ENCODE peak calls at places on chromosomes 16 and 17, in ten cellular contexts. One of them, this sample, is unnamed.

GRCh38 chr17:17575360-17576251 is 15.9 kb downstream of the PEMT start:
- DNase-seq in A549: no peak
- DNase-seq in uterus: peak; percentile 54
- DNase-seq in right lobe of liver: peak; percentile 46
- DNase-seq in sigmoid colon: peak; percentile 60
- DNase-seq in brain microvascular endothelial cell: no peak
- DNase-seq in CD4-positive, alpha-beta T cell: no peak
- DNase-seq in heart left ventricle: no peak
- DNase-seq in lung: no peak
- DNase-seq in breast epithelium: no peak
- DNase-seq in this sample: no peak

GRCh38 chr17:45299311-45299710 is 17.5 kb downstream of the MAP3K14 start:
- DNase-seq in right lobe of liver: no peak
- DNase-seq in A549: no peak
- DNase-seq in heart left ventricle: peak; percentile 55
- DNase-seq in brain microvascular endothelial cell: no peak
- DNase-seq in uterus: no peak
- DNase-seq in lung: no peak
- DNase-seq in breast epithelium: no peak
- DNase-seq in CD4-positive, alpha-beta T cell: no peak
- DNase-seq in sigmoid colon: no peak
- DNase-seq in this sample: no peak

GRCh38 chr16:81779540-81780320 is 639 bp downstream of the PLCG2 start:
- DNase-seq in uterus: no peak
- DNase-seq in brain microvascular endothelial cell: no peak
- DNase-seq in right lobe of liver: peak; percentile 59
- DNase-seq in lung: peak; percentile 51
- DNase-seq in sigmoid colon: no peak
- DNase-seq in heart left ventricle: peak; percentile 43
- DNase-seq in breast epithelium: no peak
- DNase-seq in CD4-positive, alpha-beta T cell: no peak
- DNase-seq in A549: peak; percentile 48
- DNase-seq in this sample: peak; percentile 25

GRCh38 chr16:57754354-57755060 is 18.9 kb downstream of the KATNB1 start:
- DNase-seq in sigmoid colon: no peak
- DNase-seq in CD4-positive, alpha-beta T cell: no peak
- DNase-seq in breast epithelium: no peak
- DNase-seq in lung: no peak
- DNase-seq in brain microvascular endothelial cell: no peak
- DNase-seq in heart left ventricle: no peak
- DNase-seq in A549: no peak
- DNase-seq in right lobe of liver: no peak
- DNase-seq in uterus: no peak
- DNase-seq in this sample: no peak

GRCh38 chr17:78709119-78709681 is 72.9 kb downstream of the CYTH1 start:
- DNase-seq in right lobe of liver: no peak
- DNase-seq in heart left ventricle: no peak
- DNase-seq in lung: no peak
- DNase-seq in sigmoid colon: no peak
- DNase-seq in CD4-positive, alpha-beta T cell: peak; percentile 16
- DNase-seq in uterus: no peak
- DNase-seq in brain microvascular endothelial cell: no peak
- DNase-seq in breast epithelium: no peak
- DNase-seq in A549: no peak
- DNase-seq in this sample: no peak

GRCh38 chr17:31289790-31290189 is 7.2 kb downstream of the OMG start:
- DNase-seq in uterus: no peak
- DNase-seq in heart left ventricle: no peak
- DNase-seq in sigmoid colon: no peak
- DNase-seq in breast epithelium: no peak
- DNase-seq in right lobe of liver: no peak
- DNase-seq in CD4-positive, alpha-beta T cell: no peak
- DNase-seq in lung: no peak
- DNase-seq in A549: no peak
- DNase-seq in brain microvascular endothelial cell: no peak
- DNase-seq in this sample: no peak

GRCh38 chr16:81478876-81479496 is 34.4 kb downstream of the CMIP start:
- DNase-seq in A549: no peak
- DNase-seq in sigmoid colon: no peak
- DNase-seq in CD4-positive, alpha-beta T cell: no peak
- DNase-seq in breast epithelium: peak; percentile 41
- DNase-seq in heart left ventricle: peak; percentile 69
- DNase-seq in uterus: no peak
- DNase-seq in lung: peak; percentile 66
- DNase-seq in brain microvascular endothelial cell: peak; percentile 53
- DNase-seq in right lobe of liver: no peak
- DNase-seq in this sample: no peak

GRCh38 chr17:7081341-7082062 is 1.5 kb upstream of the CLEC10A start:
- DNase-seq in sigmoid colon: no peak
- DNase-seq in heart left ventricle: no peak
- DNase-seq in uterus: no peak
- DNase-seq in right lobe of liver: no peak
- DNase-seq in A549: no peak
- DNase-seq in CD4-positive, alpha-beta T cell: no peak
- DNase-seq in lung: no peak
- DNase-seq in brain microvascular endothelial cell: no peak
- DNase-seq in breast epithelium: no peak
- DNase-seq in this sample: no peak

GRCh38 chr16:81462683-81463082 is 18.1 kb downstream of the CMIP start:
- DNase-seq in A549: no peak
- DNase-seq in lung: no peak
- DNase-seq in CD4-positive, alpha-beta T cell: no peak
- DNase-seq in uterus: no peak
- DNase-seq in breast epithelium: no peak
- DNase-seq in heart left ventricle: no peak
- DNase-seq in sigmoid colon: no peak
- DNase-seq in brain microvascular endothelial cell: no peak
- DNase-seq in right lobe of liver: no peak
- DNase-seq in this sample: no peak

GRCh38 chr16:31181102-31181830 is 1.3 kb downstream of the FUS start:
- DNase-seq in heart left ventricle: peak; percentile 46
- DNase-seq in CD4-positive, alpha-beta T cell: no peak
- DNase-seq in sigmoid colon: peak; percentile 70
- DNase-seq in A549: no peak
- DNase-seq in lung: peak; percentile 33
- DNase-seq in breast epithelium: peak; percentile 22
- DNase-seq in uterus: peak; percentile 43
- DNase-seq in brain microvascular endothelial cell: no peak
- DNase-seq in right lobe of liver: no peak
- DNase-seq in this sample: peak; percentile 38

GRCh38 chr17:79913896-79914812 is 74.9 kb upstream of the CBX4 start:
- DNase-seq in right lobe of liver: no peak
- DNase-seq in heart left ventricle: no peak
- DNase-seq in breast epithelium: no peak
- DNase-seq in A549: no peak
- DNase-seq in CD4-positive, alpha-beta T cell: no peak
- DNase-seq in brain microvascular endothelial cell: no peak
- DNase-seq in lung: no peak
- DNase-seq in sigmoid colon: no peak
- DNase-seq in uterus: no peak
- DNase-seq in this sample: no peak

GRCh38 chr16:68934402-68934801 is 91.1 kb downstream of the TANGO6 start:
- DNase-seq in CD4-positive, alpha-beta T cell: no peak
- DNase-seq in lung: no peak
- DNase-seq in heart left ventricle: no peak
- DNase-seq in brain microvascular endothelial cell: no peak
- DNase-seq in uterus: no peak
- DNase-seq in right lobe of liver: no peak
- DNase-seq in breast epithelium: no peak
- DNase-seq in sigmoid colon: no peak
- DNase-seq in A549: no peak
- DNase-seq in this sample: no peak

GRCh38 chr17:40664582-40665333 is at the start of gene KRT222:
- DNase-seq in CD4-positive, alpha-beta T cell: no peak
- DNase-seq in uterus: no peak
- DNase-seq in heart left ventricle: no peak
- DNase-seq in lung: no peak
- DNase-seq in breast epithelium: no peak
- DNase-seq in A549: no peak
- DNase-seq in sigmoid colon: no peak
- DNase-seq in brain microvascular endothelial cell: no peak
- DNase-seq in right lobe of liver: no peak
- DNase-seq in this sample: no peak

GRCh38 chr17:71084219-71084618 is 914.9 kb downstream of the KCNJ2 start:
- DNase-seq in brain microvascular endothelial cell: peak; percentile 16
- DNase-seq in CD4-positive, alpha-beta T cell: no peak
- DNase-seq in sigmoid colon: no peak
- DNase-seq in right lobe of liver: peak; percentile 57
- DNase-seq in A549: peak; percentile 20
- DNase-seq in uterus: no peak
- DNase-seq in heart left ventricle: no peak
- DNase-seq in breast epithelium: no peak
- DNase-seq in lung: peak; percentile 35
- DNase-seq in this sample: no peak

GRCh38 chr17:48025904-48026502 is 11.6 kb downstream of the COPZ2 start:
- DNase-seq in sigmoid colon: no peak
- DNase-seq in A549: no peak
- DNase-seq in breast epithelium: peak; percentile 37
- DNase-seq in uterus: no peak
- DNase-seq in right lobe of liver: no peak
- DNase-seq in CD4-positive, alpha-beta T cell: no peak
- DNase-seq in heart left ventricle: no peak
- DNase-seq in brain microvascular endothelial cell: no peak
- DNase-seq in lung: no peak
- DNase-seq in this sample: peak; percentile 30

GRCh38 chr17:83189673-83190385 is 110.4 kb downstream of the METRNL start:
- DNase-seq in A549: no peak
- DNase-seq in uterus: peak; percentile 18
- DNase-seq in right lobe of liver: peak; percentile 40
- DNase-seq in heart left ventricle: peak; percentile 73
- DNase-seq in breast epithelium: peak; percentile 18
- DNase-seq in sigmoid colon: peak; percentile 79
- DNase-seq in lung: peak; percentile 76
- DNase-seq in brain microvascular endothelial cell: peak; percentile 77
- DNase-seq in CD4-positive, alpha-beta T cell: no peak
- DNase-seq in this sample: no peak

DNA sequence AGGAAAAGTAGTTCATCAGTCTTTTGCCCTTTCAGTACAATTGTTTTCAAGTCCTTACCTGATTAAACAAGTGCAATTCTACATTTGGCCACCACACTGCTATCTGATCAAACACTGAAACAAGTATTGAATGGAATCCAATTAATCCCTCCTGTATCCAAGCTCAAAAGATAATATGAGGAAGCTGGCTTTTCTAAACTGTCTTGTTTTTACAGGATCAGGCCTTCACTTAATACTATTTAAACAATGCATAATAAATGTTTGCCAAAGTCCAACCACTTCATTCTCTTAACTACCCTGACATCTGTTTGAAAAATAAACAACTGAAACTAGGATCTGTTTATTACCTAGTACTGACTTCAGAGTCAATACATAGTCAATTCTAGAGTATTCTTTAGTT is 131.6 kb downstream of the MRTFB start:
- DNase-seq in A549: no peak
- DNase-seq in CD4-positive, alpha-beta T cell: no peak
- DNase-seq in right lobe of liver: no peak
- DNase-seq in heart left ventricle: no peak
- DNase-seq in sigmoid colon: no peak
- DNase-seq in lung: no peak
- DNase-seq in breast epithelium: no peak
- DNase-seq in brain microvascular endothelial cell: no peak
- DNase-seq in uterus: no peak
- DNase-seq in this sample: no peak
- TF ChIP-seq CTCF in A549: no peak
- TF ChIP-seq CTCF in CD4-positive, alpha-beta T cell: no peak
- TF ChIP-seq CTCF in right lobe of liver: peak; percentile 47
- TF ChIP-seq CTCF in heart left ventricle: peak; percentile 66
- TF ChIP-seq CTCF in sigmoid colon: no peak
- TF ChIP-seq CTCF in lung: no peak
- TF ChIP-seq CTCF in breast epithelium: peak; percentile 51
- TF ChIP-seq CTCF in brain microvascular endothelial cell: peak; percentile 25
- TF ChIP-seq CTCF in uterus: no peak
- TF ChIP-seq CTCF in this sample: peak; percentile 38

DNA sequence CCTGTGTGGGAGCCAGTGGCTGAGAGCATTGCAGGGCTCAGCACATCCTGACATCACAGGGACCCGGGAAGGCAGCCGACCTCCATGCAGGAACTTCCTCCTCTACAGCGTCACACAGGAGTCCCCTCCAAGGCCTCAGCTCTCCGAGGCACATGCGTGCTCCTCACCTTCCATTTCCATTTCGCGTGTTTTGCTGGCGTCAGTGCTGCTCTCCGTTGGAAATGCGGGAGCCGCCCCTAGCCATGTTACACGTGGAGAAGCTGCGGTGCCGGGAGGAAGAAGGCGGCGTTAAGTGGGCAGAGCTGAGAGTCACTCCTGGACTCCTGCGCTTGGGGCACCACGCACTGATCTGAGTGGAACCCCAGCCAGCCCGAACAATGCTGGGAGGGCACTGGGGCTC is 25.2 kb upstream of the CRISPLD2 start:
- DNase-seq in heart left ventricle: no peak
- DNase-seq in uterus: no peak
- DNase-seq in A549: no peak
- DNase-seq in lung: no peak
- DNase-seq in sigmoid colon: peak; percentile 75
- DNase-seq in CD4-positive, alpha-beta T cell: no peak
- DNase-seq in breast epithelium: no peak
- DNase-seq in right lobe of liver: no peak
- DNase-seq in brain microvascular endothelial cell: no peak
- DNase-seq in this sample: no peak
- H3K27ac ChIP-seq in heart left ventricle: peak overlapping the region; percentile 26
- H3K27ac ChIP-seq in uterus: peak overlapping the region; percentile 78
- H3K27ac ChIP-seq in A549: no peak overlapping the region
- H3K27ac ChIP-seq in lung: no peak overlapping the region
- H3K27ac ChIP-seq in sigmoid colon: peak overlapping the region; percentile 82
- H3K27ac ChIP-seq in CD4-positive, alpha-beta T cell: no peak overlapping the region
- H3K27ac ChIP-seq in breast epithelium: no peak overlapping the region
- H3K27ac ChIP-seq in right lobe of liver: no peak overlapping the region
- H3K27ac ChIP-seq in brain microvascular endothelial cell: peak overlapping the region; percentile 86
- H3K27ac ChIP-seq in this sample: peak overlapping the region; percentile 54

DNA sequence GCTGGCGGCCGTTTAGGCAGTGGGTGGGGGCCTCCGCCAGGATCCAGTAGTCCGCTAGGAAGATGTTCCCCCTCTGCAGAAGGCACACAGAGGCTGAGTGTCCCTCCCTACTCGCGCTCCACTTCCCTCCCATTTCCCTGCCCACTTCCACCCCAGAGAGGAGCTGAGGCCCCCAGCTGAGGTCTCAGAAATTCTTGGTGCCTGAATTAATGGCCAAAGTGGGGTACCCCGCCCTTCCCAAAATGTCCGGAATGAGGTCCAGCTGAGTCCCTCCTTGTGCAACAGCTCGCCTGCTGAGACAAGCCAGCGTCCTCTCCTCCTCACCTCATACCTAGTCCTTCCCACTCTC is 7.9 kb downstream of the ALOXE3 start:
- DNase-seq in lung: no peak
- DNase-seq in breast epithelium: no peak
- DNase-seq in heart left ventricle: no peak
- DNase-seq in sigmoid colon: no peak
- DNase-seq in A549: no peak
- DNase-seq in right lobe of liver: no peak
- DNase-seq in uterus: no peak
- DNase-seq in brain microvascular endothelial cell: no peak
- DNase-seq in CD4-positive, alpha-beta T cell: no peak
- DNase-seq in this sample: no peak
- TF ChIP-seq CTCF in lung: no peak
- TF ChIP-seq CTCF in breast epithelium: no peak
- TF ChIP-seq CTCF in heart left ventricle: no peak
- TF ChIP-seq CTCF in sigmoid colon: no peak
- TF ChIP-seq CTCF in A549: no peak
- TF ChIP-seq CTCF in right lobe of liver: no peak
- TF ChIP-seq CTCF in uterus: no peak
- TF ChIP-seq CTCF in brain microvascular endothelial cell: no peak
- TF ChIP-seq CTCF in CD4-positive, alpha-beta T cell: peak; percentile 12
- TF ChIP-seq CTCF in this sample: peak; percentile 10

GRCh38 chr16:50638816-50639670 is 42.1 kb downstream of the SNX20 start:
- DNase-seq in sigmoid colon: no peak
- DNase-seq in uterus: no peak
- DNase-seq in A549: no peak
- DNase-seq in right lobe of liver: no peak
- DNase-seq in brain microvascular endothelial cell: no peak
- DNase-seq in lung: no peak
- DNase-seq in CD4-positive, alpha-beta T cell: no peak
- DNase-seq in breast epithelium: no peak
- DNase-seq in heart left ventricle: no peak
- DNase-seq in this sample: no peak
- H3K27ac ChIP-seq in sigmoid colon: no peak overlapping the region
- H3K27ac ChIP-seq in uterus: no peak overlapping the region
- H3K27ac ChIP-seq in A549: no peak overlapping the region
- H3K27ac ChIP-seq in right lobe of liver: no peak overlapping the region
- H3K27ac ChIP-seq in brain microvascular endothelial cell: no peak overlapping the region
- H3K27ac ChIP-seq in lung: no peak overlapping the region
- H3K27ac ChIP-seq in CD4-positive, alpha-beta T cell: no peak overlapping the region
- H3K27ac ChIP-seq in breast epithelium: no peak overlapping the region
- H3K27ac ChIP-seq in heart left ventricle: no peak overlapping the region
- H3K27ac ChIP-seq in this sample: no peak overlapping the region